ENCODE peak calls at places on chromosomes 13 and 19, in eight cellular contexts. One of them, this sample, is unnamed.

GRCh38 chr13:109836629-109837607 is 50.5 kb upstream of the IRS2 start:
- DNase-seq in frontal cortex: no peak
- DNase-seq in GM12891: no peak
- DNase-seq in LNCaP clone FGC: no peak
- DNase-seq in hippocampal formation: no peak
- DNase-seq in mucosa of gallbladder: peak; percentile 80
- DNase-seq in brain microvascular endothelial cell: no peak
- DNase-seq in GM04504: no peak
- DNase-seq in this sample: no peak

GRCh38 chr19:10691178-10691881 is 9.9 kb upstream of the QTRT1 start:
- DNase-seq in hippocampal formation: no peak
- DNase-seq in frontal cortex: no peak
- DNase-seq in mucosa of gallbladder: no peak
- DNase-seq in LNCaP clone FGC: no peak
- DNase-seq in GM04504: no peak
- DNase-seq in GM12891: no peak
- DNase-seq in brain microvascular endothelial cell: no peak
- DNase-seq in this sample: no peak

GRCh38 chr13:33838567-33839131 is 20.7 kb downstream of the RFC3 start:
- DNase-seq in brain microvascular endothelial cell: no peak
- DNase-seq in mucosa of gallbladder: no peak
- DNase-seq in GM12891: no peak
- DNase-seq in frontal cortex: no peak
- DNase-seq in hippocampal formation: no peak
- DNase-seq in GM04504: no peak
- DNase-seq in LNCaP clone FGC: no peak
- DNase-seq in this sample: no peak

GRCh38 chr19:30664358-30665058 is 292.3 kb downstream of the ZNF536 start:
- DNase-seq in mucosa of gallbladder: no peak
- DNase-seq in GM04504: no peak
- DNase-seq in frontal cortex: no peak
- DNase-seq in LNCaP clone FGC: peak; percentile 96
- DNase-seq in hippocampal formation: peak; percentile 26
- DNase-seq in GM12891: no peak
- DNase-seq in brain microvascular endothelial cell: peak; percentile 11
- DNase-seq in this sample: no peak

GRCh38 chr19:11504502-11505031 is 1.1 kb downstream of the ZNF653 start:
- DNase-seq in LNCaP clone FGC: no peak
- DNase-seq in GM12891: no peak
- DNase-seq in mucosa of gallbladder: no peak
- DNase-seq in frontal cortex: no peak
- DNase-seq in brain microvascular endothelial cell: no peak
- DNase-seq in hippocampal formation: no peak
- DNase-seq in GM04504: no peak
- DNase-seq in this sample: no peak

GRCh38 chr19:52665529-52665928 is 27.4 kb upstream of the ZNF83 start:
- DNase-seq in GM12891: no peak
- DNase-seq in GM04504: no peak
- DNase-seq in brain microvascular endothelial cell: peak; percentile 34
- DNase-seq in mucosa of gallbladder: no peak
- DNase-seq in LNCaP clone FGC: no peak
- DNase-seq in hippocampal formation: no peak
- DNase-seq in frontal cortex: no peak
- DNase-seq in this sample: no peak

GRCh38 chr19:48239582-48240141 is 16.1 kb downstream of the CARD8 start:
- DNase-seq in GM12891: no peak
- DNase-seq in frontal cortex: no peak
- DNase-seq in hippocampal formation: no peak
- DNase-seq in mucosa of gallbladder: no peak
- DNase-seq in GM04504: no peak
- DNase-seq in brain microvascular endothelial cell: peak; percentile 36
- DNase-seq in LNCaP clone FGC: no peak
- DNase-seq in this sample: no peak

GRCh38 chr19:30221176-30221575 is 151.0 kb upstream of the ZNF536 start:
- DNase-seq in GM04504: no peak
- DNase-seq in hippocampal formation: no peak
- DNase-seq in mucosa of gallbladder: no peak
- DNase-seq in frontal cortex: no peak
- DNase-seq in brain microvascular endothelial cell: no peak
- DNase-seq in GM12891: no peak
- DNase-seq in LNCaP clone FGC: no peak
- DNase-seq in this sample: no peak

GRCh38 chr13:109738298-109738746 is 48.1 kb downstream of the IRS2 start:
- DNase-seq in frontal cortex: no peak
- DNase-seq in GM04504: no peak
- DNase-seq in mucosa of gallbladder: no peak
- DNase-seq in brain microvascular endothelial cell: no peak
- DNase-seq in GM12891: no peak
- DNase-seq in hippocampal formation: no peak
- DNase-seq in LNCaP clone FGC: no peak
- DNase-seq in this sample: no peak

GRCh38 chr13:24282256-24282655 is 27.1 kb upstream of the C1QTNF9 start:
- DNase-seq in mucosa of gallbladder: no peak
- DNase-seq in LNCaP clone FGC: no peak
- DNase-seq in frontal cortex: no peak
- DNase-seq in GM04504: no peak
- DNase-seq in hippocampal formation: no peak
- DNase-seq in brain microvascular endothelial cell: no peak
- DNase-seq in GM12891: no peak
- DNase-seq in this sample: no peak

GRCh38 chr13:114063545-114064515 is 68.6 kb downstream of the RASA3 start:
- DNase-seq in hippocampal formation: peak; percentile 65
- DNase-seq in frontal cortex: no peak
- DNase-seq in GM12891: no peak
- DNase-seq in GM04504: peak; percentile 79
- DNase-seq in brain microvascular endothelial cell: no peak
- DNase-seq in mucosa of gallbladder: no peak
- DNase-seq in LNCaP clone FGC: no peak
- DNase-seq in this sample: no peak

GRCh38 chr19:42397315-42398166 is 7.4 kb upstream of the CNFN start:
- DNase-seq in LNCaP clone FGC: no peak
- DNase-seq in hippocampal formation: no peak
- DNase-seq in brain microvascular endothelial cell: no peak
- DNase-seq in GM12891: no peak
- DNase-seq in mucosa of gallbladder: no peak
- DNase-seq in frontal cortex: no peak
- DNase-seq in GM04504: no peak
- DNase-seq in this sample: no peak

GRCh38 chr19:39136225-39136940 is 10.8 kb downstream of the PAK4 start:
- DNase-seq in hippocampal formation: no peak
- DNase-seq in frontal cortex: no peak
- DNase-seq in mucosa of gallbladder: no peak
- DNase-seq in GM04504: no peak
- DNase-seq in GM12891: no peak
- DNase-seq in brain microvascular endothelial cell: no peak
- DNase-seq in LNCaP clone FGC: no peak
- DNase-seq in this sample: no peak

GRCh38 chr13:24863748-24864540 is 100.0 kb downstream of the RNF17 start:
- DNase-seq in hippocampal formation: no peak
- DNase-seq in GM12891: no peak
- DNase-seq in mucosa of gallbladder: no peak
- DNase-seq in LNCaP clone FGC: no peak
- DNase-seq in brain microvascular endothelial cell: no peak
- DNase-seq in GM04504: no peak
- DNase-seq in frontal cortex: no peak
- DNase-seq in this sample: no peak

GRCh38 chr13:56314755-56315154 is 826.0 kb upstream of the PRR20A start:
- DNase-seq in mucosa of gallbladder: no peak
- DNase-seq in GM04504: no peak
- DNase-seq in hippocampal formation: no peak
- DNase-seq in frontal cortex: no peak
- DNase-seq in brain microvascular endothelial cell: no peak
- DNase-seq in GM12891: no peak
- DNase-seq in LNCaP clone FGC: no peak
- DNase-seq in this sample: no peak

GRCh38 chr19:345320-345879 is 804 bp upstream of the MIER2 start:
- DNase-seq in frontal cortex: no peak
- DNase-seq in LNCaP clone FGC: no peak
- DNase-seq in hippocampal formation: no peak
- DNase-seq in GM04504: no peak
- DNase-seq in brain microvascular endothelial cell: no peak
- DNase-seq in GM12891: no peak
- DNase-seq in mucosa of gallbladder: no peak
- DNase-seq in this sample: no peak

GRCh38 chr13:46648166-46648607 is 95.2 kb downstream of the LRCH1 start:
- DNase-seq in mucosa of gallbladder: peak; percentile 70
- DNase-seq in LNCaP clone FGC: no peak
- DNase-seq in GM04504: no peak
- DNase-seq in GM12891: no peak
- DNase-seq in brain microvascular endothelial cell: no peak
- DNase-seq in frontal cortex: no peak
- DNase-seq in hippocampal formation: no peak
- DNase-seq in this sample: no peak

GRCh38 chr13:78589206-78589605 is 14.1 kb downstream of the POU4F1 start:
- DNase-seq in GM12891: no peak
- DNase-seq in frontal cortex: no peak
- DNase-seq in hippocampal formation: no peak
- DNase-seq in LNCaP clone FGC: no peak
- DNase-seq in brain microvascular endothelial cell: no peak
- DNase-seq in mucosa of gallbladder: no peak
- DNase-seq in GM04504: no peak
- DNase-seq in this sample: no peak

GRCh38 chr19:3608750-3609322 is 2.2 kb upstream of the TBXA2R start:
- DNase-seq in frontal cortex: no peak
- DNase-seq in mucosa of gallbladder: no peak
- DNase-seq in GM12891: no peak
- DNase-seq in hippocampal formation: no peak
- DNase-seq in GM04504: no peak
- DNase-seq in LNCaP clone FGC: no peak
- DNase-seq in brain microvascular endothelial cell: peak; percentile 25
- DNase-seq in this sample: no peak

GRCh38 chr13:114016321-114017027 is 42.6 kb upstream of the C13orf46 start:
- DNase-seq in brain microvascular endothelial cell: no peak
- DNase-seq in LNCaP clone FGC: no peak
- DNase-seq in GM12891: no peak
- DNase-seq in GM04504: no peak
- DNase-seq in hippocampal formation: no peak
- DNase-seq in frontal cortex: no peak
- DNase-seq in mucosa of gallbladder: no peak
- DNase-seq in this sample: no peak

GRCh38 chr19:35521124-35521743 is 6.9 kb downstream of the SBSN start:
- DNase-seq in LNCaP clone FGC: no peak
- DNase-seq in frontal cortex: no peak
- DNase-seq in mucosa of gallbladder: no peak
- DNase-seq in GM04504: no peak
- DNase-seq in brain microvascular endothelial cell: no peak
- DNase-seq in GM12891: no peak
- DNase-seq in hippocampal formation: no peak
- DNase-seq in this sample: no peak

GRCh38 chr13:109389892-109390345 is 396.5 kb downstream of the IRS2 start:
- DNase-seq in LNCaP clone FGC: no peak
- DNase-seq in brain microvascular endothelial cell: no peak
- DNase-seq in GM04504: peak; percentile 65
- DNase-seq in frontal cortex: no peak
- DNase-seq in hippocampal formation: no peak
- DNase-seq in GM12891: no peak
- DNase-seq in mucosa of gallbladder: no peak
- DNase-seq in this sample: no peak

GRCh38 chr19:16001481-16002312 is 52.9 kb downstream of the OR10H4 start:
- DNase-seq in mucosa of gallbladder: peak; percentile 84
- DNase-seq in frontal cortex: no peak
- DNase-seq in GM12891: no peak
- DNase-seq in brain microvascular endothelial cell: peak; percentile 54
- DNase-seq in hippocampal formation: no peak
- DNase-seq in GM04504: peak; percentile 24
- DNase-seq in LNCaP clone FGC: no peak
- DNase-seq in this sample: no peak

GRCh38 chr19:6423499-6424189 is 967 bp downstream of the KHSRP start:
- DNase-seq in frontal cortex: no peak
- DNase-seq in hippocampal formation: no peak
- DNase-seq in brain microvascular endothelial cell: peak; percentile 33
- DNase-seq in mucosa of gallbladder: no peak
- DNase-seq in GM04504: no peak
- DNase-seq in LNCaP clone FGC: no peak
- DNase-seq in GM12891: no peak
- DNase-seq in this sample: no peak